ENCODE peak calls at places on chromosomes 12 and 14, in ten cellular contexts. A is astrocyte of the cerebellum; P is CD4-positive, CD25-positive, alpha-beta regulatory T cell; J is HuH-7; E is activated CD4-positive, alpha-beta T cell treated with anti-CD3 and anti-CD28 coated beads for 1 hour; U is occipital lobe; B is prostate gland; X is hepatocyte; Q is neural crest cell; V is COR-L47. R is an unnamed sample.

GRCh38 chr12:34354239-34355200 is 332.2 kb downstream of the ALG10 start:
- DNase-seq in A (no peak), P (no peak), J (peak; percentile 85), E (no peak), U (no peak), B (no peak), X (no peak), Q (no peak), V (no peak), R (no peak)

GRCh38 chr12:101040936-101041335 is 169.1 kb downstream of the SLC5A8 start:
- DNase-seq in A (no peak), P (no peak), J (no peak), E (no peak), U (no peak), B (no peak), X (no peak), Q (no peak), V (no peak), R (no peak)

GRCh38 chr14:99273025-99273723 is 1.2 kb upstream of the BCL11B start:
- DNase-seq in A (no peak), P (no peak), J (no peak), E (no peak), U (no peak), B (no peak), X (peak; percentile 76), Q (peak; percentile 36), V (peak; percentile 51), R (no peak)

GRCh38 chr14:76324133-76324532 is 51.8 kb upstream of the ESRRB start:
- DNase-seq in A (no peak), P (no peak), J (no peak), E (no peak), U (no peak), B (no peak), X (no peak), Q (no peak), V (no peak), R (no peak)

GRCh38 chr14:73731111-73731510 is 16.9 kb upstream of the PNMA1 start:
- DNase-seq in A (no peak), P (no peak), J (no peak), E (no peak), U (no peak), B (peak; percentile 76), X (no peak), Q (no peak), V (no peak), R (no peak)

GRCh38 chr12:96457191-96457930 is 32.0 kb upstream of the CFAP54 start:
- DNase-seq in A (no peak), P (no peak), J (no peak), E (no peak), U (no peak), B (no peak), X (no peak), Q (no peak), V (no peak), R (no peak)

GRCh38 chr12:110862331-110862730 is 15.5 kb downstream of the CCDC63 start:
- DNase-seq in A (no peak), P (no peak), J (no peak), E (no peak), U (no peak), B (no peak), X (no peak), Q (peak; percentile 5), V (no peak), R (no peak)

GRCh38 chr12:93848453-93849120 is 171.4 kb downstream of the CRADD start:
- DNase-seq in A (no peak), P (no peak), J (no peak), E (no peak), U (no peak), B (no peak), X (no peak), Q (no peak), V (no peak), R (no peak)

GRCh38 chr12:69007166-69007857 is 74.3 kb upstream of the CPM start:
- DNase-seq in A (peak; percentile 18), P (no peak), J (no peak), E (no peak), U (peak; percentile 4), B (peak; percentile 23), X (peak; percentile 68), Q (no peak), V (no peak), R (peak; percentile 97)

GRCh38 chr12:55073043-55074022 is 52.9 kb upstream of the OR9K2 start:
- DNase-seq in A (peak; percentile 64), P (peak; percentile 66), J (peak; percentile 52), E (peak; percentile 70), U (peak; percentile 28), B (peak; percentile 50), X (peak; percentile 87), Q (peak; percentile 81), V (peak; percentile 59), R (peak; percentile 42)

GRCh38 chr14:65915125-65915524 is 502.6 kb downstream of the FUT8 start:
- DNase-seq in A (no peak), P (no peak), J (no peak), E (no peak), U (no peak), B (no peak), X (no peak), Q (no peak), V (no peak), R (no peak)

GRCh38 chr14:79578470-79578869 is 632.8 kb downstream of the DIO2 start:
- DNase-seq in A (peak; percentile 81), P (no peak), J (no peak), E (no peak), U (no peak), B (no peak), X (no peak), Q (no peak), V (no peak), R (no peak)

GRCh38 chr14:101925152-101925551 is 39.2 kb upstream of the DYNC1H1 start:
- DNase-seq in A (no peak), P (no peak), J (no peak), E (no peak), U (no peak), B (no peak), X (no peak), Q (no peak), V (no peak), R (no peak)

GRCh38 chr14:58078068-58078467 is 73.9 kb downstream of the ARMH4 start:
- DNase-seq in A (peak; percentile 62), P (no peak), J (no peak), E (no peak), U (no peak), B (no peak), X (no peak), Q (no peak), V (no peak), R (no peak)

GRCh38 chr14:61562321-61563161 is 132.8 kb upstream of the HIF1A start:
- DNase-seq in A (peak; percentile 98), P (no peak), J (no peak), E (no peak), U (no peak), B (no peak), X (peak; percentile 77), Q (no peak), V (no peak), R (peak; percentile 76)